ENCODE peak calls at places on chromosomes 4 and X, in seven cellular contexts. D, W, Y, L, S, P and X are unnamed samples.

GRCh38 chr4:105624530-105624929 is 72.1 kb downstream of the ARHGEF38 start:
- DNase-seq in S (peak; percentile 16), Y (no peak), D (peak; percentile 63), L (no peak), W (no peak), P (no peak), X (no peak)

GRCh38 chr4:156173937-156174336 is 220.3 kb upstream of the CTSO start:
- DNase-seq in P (no peak), Y (no peak), W (no peak), L (no peak), S (no peak), D (no peak), X (no peak)

GRCh38 chr4:853416-853781 is 27.5 kb upstream of the CPLX1 start:
- DNase-seq in D (no peak), Y (no peak), P (no peak), S (no peak), L (no peak), W (no peak), X (no peak)

GRCh38 chr4:176413171-176413570 is 93.4 kb downstream of the SPCS3 start:
- DNase-seq in D (no peak), Y (no peak), S (no peak), W (no peak), L (no peak), P (no peak), X (no peak)

GRCh38 chrX:46589977-46590723 is 16.6 kb downstream of the CHST7 start:
- DNase-seq in L (no peak), S (no peak), P (no peak), Y (no peak), D (peak; percentile 82), W (no peak), X (peak; percentile 81)

GRCh38 chrX:23773601-23774175 is 9.3 kb upstream of the SAT1 start:
- DNase-seq in P (no peak), Y (no peak), W (no peak), S (peak; percentile 62), L (no peak), D (no peak), X (no peak)

GRCh38 chr4:159608434-159608833 is 505.6 kb downstream of the RAPGEF2 start:
- DNase-seq in S (no peak), W (no peak), D (no peak), L (no peak), P (no peak), Y (peak; percentile 54), X (peak; percentile 6)

GRCh38 chr4:181854142-181854541 is 389.1 kb upstream of the TENM3 start:
- DNase-seq in P (no peak), D (peak; percentile 1), Y (no peak), L (no peak), S (no peak), W (no peak), X (no peak)

GRCh38 chrX:150933945-150934350 is 35.5 kb upstream of the CD99L2 start:
- DNase-seq in Y (peak; percentile 23), S (no peak), P (no peak), L (no peak), D (peak; percentile 3), W (no peak), X (no peak)

GRCh38 chr4:7431696-7432530 is 2.8 kb downstream of the PSAPL1 start:
- DNase-seq in W (no peak), D (no peak), L (peak; percentile 66), S (no peak), P (no peak), Y (no peak), X (peak; percentile 40)

GRCh38 chrX:134732152-134732551 is 73.9 kb upstream of the PLAC1 start:
- DNase-seq in P (no peak), D (no peak), Y (no peak), L (no peak), W (no peak), S (no peak), X (no peak)

GRCh38 chr4:1058198-1058996 is 47.0 kb downstream of the FGFRL1 start:
- DNase-seq in L (no peak), P (no peak), D (no peak), S (no peak), Y (no peak), W (no peak), X (peak; percentile 42)

GRCh38 chr4:2650276-2650675 is 105.9 kb downstream of the TNIP2 start:
- DNase-seq in L (no peak), Y (no peak), D (no peak), P (no peak), S (no peak), W (no peak), X (no peak)

GRCh38 chrX:2928127-2928582 is 984 bp downstream of the ARSD start:
- DNase-seq in P (no peak), L (no peak), D (peak; percentile 38), W (peak; percentile 82), S (no peak), Y (peak; percentile 85), X (no peak)

GRCh38 chr4:168720396-168720795 is 223.5 kb downstream of the PALLD start:
- DNase-seq in L (no peak), P (no peak), D (no peak), S (no peak), W (no peak), Y (no peak), X (no peak)

GRCh38 chrX:70434914-70435586 is 9.6 kb upstream of the DLG3 start:
- DNase-seq in S (peak; percentile 75), Y (peak; percentile 10), D (peak; percentile 30), W (peak; percentile 26), P (no peak), L (no peak), X (no peak)

GRCh38 chrX:48937065-48937907 is 18.5 kb upstream of the PIM2 start:
- DNase-seq in S (peak; percentile 94), W (peak; percentile 56), Y (peak; percentile 39), P (no peak), D (peak; percentile 18), L (no peak), X (no peak)
- H3K4me1 ChIP-seq in S (peaks cover 79% of the 10 kb centered on the region), W (peaks cover 4% of the 10 kb centered on the region), Y (no peaks in the 10 kb centered on the region), P (no peaks in the 10 kb centered on the region), D (no peaks in the 10 kb centered on the region), L (no peaks in the 10 kb centered on the region), X (no peaks in the 10 kb centered on the region)

GRCh38 chr4:59553739-59554126 is 1646.4 kb upstream of the ADGRL3 start:
- DNase-seq in L (peak; percentile 11), P (no peak), Y (no peak), D (peak; percentile 3), W (no peak), S (peak; percentile 62), X (peak; percentile 70)
- TF ChIP-seq EZH2phosphoT487 in L (no peak), P (no peak), Y (no peak), D (no peak), W (no peak), S (no peak), X (no peak)

GRCh38 chr4:95551653-95552052 is 2.9 kb upstream of the UNC5C start:
- DNase-seq in D (no peak), P (no peak), Y (no peak), S (no peak), L (no peak), W (no peak), X (no peak)

GRCh38 chr4:95547708-95548471 is 883 bp downstream of the UNC5C start:
- DNase-seq in P (no peak), Y (peak; percentile 58), L (peak; percentile 36), D (peak; percentile 26), S (no peak), W (peak; percentile 65), X (peak; percentile 18)

GRCh38 chr4:95550566-95550965 is 1.8 kb upstream of the UNC5C start:
- DNase-seq in Y (no peak), L (no peak), D (no peak), P (no peak), S (no peak), W (no peak), X (no peak)

GRCh38 chr4:95548738-95549245 is at the start of gene UNC5C:
- DNase-seq in P (no peak), L (peak; percentile 83), Y (peak; percentile 83), D (peak; percentile 16), W (peak; percentile 77), S (no peak), X (no peak)

GRCh38 chr4:95549246-95550138 is 719 bp upstream of the UNC5C start:
- DNase-seq in P (no peak), Y (peak; percentile 70), D (peak; percentile 19), S (no peak), W (peak; percentile 60), L (peak; percentile 43), X (no peak)
- TF ChIP-seq EZH2 in P (no peak), Y (peak; percentile 36), D (peak; percentile 16), S (no peak), W (peak; percentile 58), L (peak; percentile 49), X (no peak)

DNA sequence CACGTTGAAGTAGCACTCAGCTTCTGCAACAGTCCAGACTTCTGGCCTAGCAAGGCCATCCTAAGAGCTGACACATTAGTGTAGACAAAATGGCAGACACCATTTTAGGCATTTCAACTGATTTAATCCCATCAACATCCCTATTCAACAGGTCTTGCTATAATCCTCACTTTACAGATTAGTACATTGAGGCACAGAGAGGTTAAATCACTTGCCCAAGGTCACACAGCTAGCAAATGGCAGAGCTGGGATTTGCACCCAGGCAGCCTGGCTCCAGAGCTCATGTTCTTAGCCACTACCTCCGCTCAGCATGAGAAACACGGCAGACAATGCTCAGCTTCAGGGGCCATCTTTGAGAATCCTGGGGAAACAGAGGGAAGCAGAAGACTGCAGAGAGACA is 107.9 kb upstream of the TRIM2 start:
- DNase-seq in W (no peak), S (no peak), L (no peak), D (no peak), Y (no peak), P (no peak), X (no peak)
- H3K4me1 ChIP-seq in W (no peaks in the 10 kb centered on the region), S (peaks cover 12% of the 10 kb centered on the region), L (no peaks in the 10 kb centered on the region), D (no peaks in the 10 kb centered on the region), Y (no peaks in the 10 kb centered on the region), P (no peaks in the 10 kb centered on the region), X (no peaks in the 10 kb centered on the region)

DNA sequence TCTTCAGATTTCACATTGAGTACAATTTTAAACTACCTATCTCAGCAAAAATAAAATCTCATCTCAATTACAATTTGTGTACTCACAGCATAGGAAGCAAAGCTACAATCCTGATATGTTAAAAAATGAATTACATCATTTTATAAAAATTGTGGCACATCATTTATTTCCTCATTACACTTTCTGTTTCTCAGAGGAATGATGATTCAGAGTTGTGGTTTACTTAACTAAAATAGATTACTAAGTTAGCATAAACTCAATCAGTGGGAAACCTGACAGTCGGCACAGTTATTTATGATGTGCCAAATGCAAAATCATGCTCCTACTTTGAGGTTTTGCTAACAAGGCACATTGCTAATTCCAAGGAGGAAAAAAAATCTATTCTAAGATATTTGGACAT is 325.0 kb downstream of the FBXO8 start:
- DNase-seq in Y (no peak), L (no peak), S (peak; percentile 59), D (peak; percentile 52), P (no peak), W (no peak), X (no peak)
- TF ChIP-seq EZH2phosphoT487 in Y (no peak), L (no peak), S (no peak), D (no peak), P (no peak), W (no peak), X (no peak)